ENCODE peak calls at places on chromosomes 3 and 15, in eight cellular contexts. Q is fibroblast of pulmonary artery; H is left cardiac atrium; L is Daoy; B is GM23338; T is activated CD4-positive, alpha-beta T cell treated with anti-CD3 and anti-CD28 coated beads for 1 hour; I is COR-L47; P is activated CD8-positive, alpha-beta memory T cell treated with anti-CD3 and anti-CD28 coated beads for 48 hours. N is an unnamed sample.
A peak's percentile ranks its signal among the peaks of the same experiment; 100 is the strongest.

GRCh38 chr15:100601158-100601557 is 826 bp downstream of the LINS1 start:
- DNase-seq in Q (peak; percentile 17), H (no peak), L (peak; percentile 9), B (peak; percentile 21), T (peak; percentile 21), I (no peak), P (no peak), N (no peak)

GRCh38 chr3:112519424-112520001 is 20.2 kb upstream of the BTLA start:
- DNase-seq in Q (peak; percentile 91), H (no peak), L (peak; percentile 56), B (peak; percentile 85), T (no peak), I (peak; percentile 74), P (no peak), N (no peak)

GRCh38 chr3:99895706-99896441 is 78.2 kb downstream of the CMSS1 start:
- DNase-seq in Q (peak; percentile 81), H (no peak), L (peak; percentile 87), B (no peak), T (no peak), I (peak; percentile 60), P (no peak), N (no peak)

GRCh38 chr15:51837784-51838183 is 8.3 kb downstream of the TMOD3 start:
- DNase-seq in Q (peak; percentile 39), H (no peak), L (peak; percentile 66), B (no peak), T (no peak), I (no peak), P (no peak), N (no peak)

GRCh38 chr3:53236112-53236841 is 19.5 kb downstream of the TKT start:
- DNase-seq in Q (peak; percentile 91), H (peak; percentile 83), L (peak; percentile 86), B (no peak), T (no peak), I (no peak), P (no peak), N (no peak)

GRCh38 chr15:29517829-29518228 is 248.2 kb upstream of the NSMCE3 start:
- DNase-seq in Q (no peak), H (no peak), L (no peak), B (no peak), T (no peak), I (no peak), P (no peak), N (no peak)

GRCh38 chr3:151550025-151550618 is 89.3 kb upstream of the IGSF10 start:
- DNase-seq in Q (no peak), H (no peak), L (no peak), B (no peak), T (no peak), I (no peak), P (no peak), N (no peak)

GRCh38 chr3:188077160-188077812 is 76.7 kb upstream of the LPP start:
- DNase-seq in Q (no peak), H (peak; percentile 24), L (no peak), B (no peak), T (no peak), I (no peak), P (no peak), N (no peak)

GRCh38 chr3:134249935-134250716 is 533 bp downstream of the RYK start:
- DNase-seq in Q (peak; percentile 32), H (peak; percentile 69), L (peak; percentile 71), B (peak; percentile 76), T (peak; percentile 24), I (peak; percentile 56), P (no peak), N (peak; percentile 68)

GRCh38 chr15:39472661-39473657 is 107.9 kb upstream of the THBS1 start:
- DNase-seq in Q (peak; percentile 100), H (peak; percentile 89), L (no peak), B (no peak), T (no peak), I (no peak), P (no peak), N (no peak)

GRCh38 chr15:67083135-67083766 is 17.8 kb downstream of the SMAD3 start:
- DNase-seq in Q (no peak), H (no peak), L (no peak), B (no peak), T (no peak), I (no peak), P (no peak), N (no peak)

GRCh38 chr3:65713016-65713415 is 325.7 kb downstream of the MAGI1 start:
- DNase-seq in Q (peak; percentile 74), H (no peak), L (peak; percentile 11), B (peak; percentile 82), T (no peak), I (no peak), P (no peak), N (no peak)

GRCh38 chr3:12515631-12516030 is 29.7 kb downstream of the MKRN2OS start:
- DNase-seq in Q (no peak), H (no peak), L (no peak), B (no peak), T (no peak), I (no peak), P (no peak), N (no peak)

GRCh38 chr3:36714343-36714742 is 50.0 kb downstream of the DCLK3 start:
- DNase-seq in Q (peak; percentile 17), H (no peak), L (peak; percentile 18), B (no peak), T (no peak), I (no peak), P (no peak), N (no peak)

GRCh38 chr15:42798802-42799201 is 61.9 kb upstream of the CDAN1 start:
- DNase-seq in Q (no peak), H (no peak), L (no peak), B (no peak), T (no peak), I (no peak), P (no peak), N (no peak)

GRCh38 chr3:171749128-171749527 is 61.2 kb downstream of the PLD1 start:
- DNase-seq in Q (no peak), H (no peak), L (no peak), B (no peak), T (no peak), I (no peak), P (no peak), N (no peak)

GRCh38 chr3:136675150-136675858 is 76.9 kb downstream of the STAG1 start:
- DNase-seq in Q (no peak), H (no peak), L (no peak), B (no peak), T (no peak), I (no peak), P (no peak), N (no peak)

GRCh38 chr3:71069797-71070196 is 513.7 kb downstream of the FOXP1 start:
- DNase-seq in Q (peak; percentile 76), H (peak; percentile 78), L (peak; percentile 57), B (peak; percentile 72), T (peak; percentile 60), I (no peak), P (no peak), N (no peak)

GRCh38 chr3:177781686-177782161 is 584.4 kb upstream of the TBL1XR1 start:
- DNase-seq in Q (peak; percentile 82), H (peak; percentile 55), L (no peak), B (no peak), T (no peak), I (no peak), P (no peak), N (no peak)

GRCh38 chr15:90264649-90265048 is 823 bp upstream of the NGRN start:
- DNase-seq in Q (no peak), H (no peak), L (peak; percentile 59), B (no peak), T (no peak), I (no peak), P (no peak), N (no peak)

GRCh38 chr3:137998643-137999042 is 11.3 kb upstream of the CLDN18 start:
- DNase-seq in Q (no peak), H (no peak), L (no peak), B (no peak), T (no peak), I (no peak), P (no peak), N (no peak)

GRCh38 chr3:160448845-160449659 is 534 bp downstream of the TRIM59 start:
- DNase-seq in Q (peak; percentile 63), H (no peak), L (no peak), B (no peak), T (no peak), I (no peak), P (no peak), N (no peak)

GRCh38 chr3:136617123-136617700 is 135.0 kb downstream of the STAG1 start:
- DNase-seq in Q (no peak), H (no peak), L (no peak), B (no peak), T (no peak), I (no peak), P (no peak), N (no peak)

GRCh38 chr15:100878601-100879000 is 1.0 kb upstream of the ALDH1A3 start:
- DNase-seq in Q (no peak), H (no peak), L (no peak), B (peak; percentile 75), T (no peak), I (no peak), P (no peak), N (no peak)

N was measured in activated B cell treated with CpG ODN at 0.5 μM for 24 hours.